ENCODE peak calls at places on chromosomes 6 and 20, in five cellular contexts. One of them, this sample, is unnamed.

GRCh38 chr20:3778976-3779375 is 2.3 kb downstream of the SPEF1 start:
- DNase-seq in cardiac fibroblast: no peak
- DNase-seq in skeletal muscle cell: no peak
- DNase-seq in osteocyte: no peak
- DNase-seq in GM10248: no peak
- DNase-seq in this sample: no peak

GRCh38 chr6:144351741-144352140 is 66.6 kb downstream of the UTRN start:
- DNase-seq in GM10248: no peak
- DNase-seq in cardiac fibroblast: no peak
- DNase-seq in osteocyte: no peak
- DNase-seq in skeletal muscle cell: no peak
- DNase-seq in this sample: no peak

GRCh38 chr6:115830895-115831294 is 229.8 kb downstream of the FRK start:
- DNase-seq in skeletal muscle cell: no peak
- DNase-seq in cardiac fibroblast: no peak
- DNase-seq in osteocyte: no peak
- DNase-seq in GM10248: no peak
- DNase-seq in this sample: no peak

GRCh38 chr6:53294095-53294494 is 54.7 kb downstream of the ELOVL5 start:
- DNase-seq in osteocyte: no peak
- DNase-seq in cardiac fibroblast: peak
- DNase-seq in skeletal muscle cell: no peak
- DNase-seq in GM10248: no peak
- DNase-seq in this sample: no peak

GRCh38 chr6:122838060-122838780 is 49.2 kb downstream of the SMPDL3A start:
- DNase-seq in skeletal muscle cell: no peak
- DNase-seq in osteocyte: no peak
- DNase-seq in cardiac fibroblast: peak
- DNase-seq in GM10248: peak
- DNase-seq in this sample: no peak

GRCh38 chr6:101640131-101640530 is 246.6 kb downstream of the GRIK2 start:
- DNase-seq in skeletal muscle cell: no peak
- DNase-seq in GM10248: no peak
- DNase-seq in osteocyte: no peak
- DNase-seq in cardiac fibroblast: no peak
- DNase-seq in this sample: no peak

GRCh38 chr6:31403283-31403989 is at the start of gene MICA:
- DNase-seq in osteocyte: peak
- DNase-seq in skeletal muscle cell: peak
- DNase-seq in GM10248: peak
- DNase-seq in cardiac fibroblast: peak
- DNase-seq in this sample: peak

GRCh38 chr6:128597956-128598355 is 77.6 kb upstream of the PTPRK start:
- DNase-seq in skeletal muscle cell: no peak
- DNase-seq in GM10248: no peak
- DNase-seq in osteocyte: no peak
- DNase-seq in cardiac fibroblast: no peak
- DNase-seq in this sample: no peak

GRCh38 chr6:84762220-84762940 is 2.0 kb downstream of the TBX18 start:
- DNase-seq in osteocyte: no peak
- DNase-seq in cardiac fibroblast: peak
- DNase-seq in GM10248: no peak
- DNase-seq in skeletal muscle cell: no peak
- DNase-seq in this sample: no peak

GRCh38 chr20:45347936-45348809 is at the start of gene SDC4:
- DNase-seq in cardiac fibroblast: peak
- DNase-seq in skeletal muscle cell: no peak
- DNase-seq in osteocyte: no peak
- DNase-seq in GM10248: peak
- DNase-seq in this sample: peak

GRCh38 chr6:147675281-147675680 is 166.8 kb downstream of the SAMD5 start:
- DNase-seq in GM10248: no peak
- DNase-seq in cardiac fibroblast: peak
- DNase-seq in skeletal muscle cell: peak
- DNase-seq in osteocyte: no peak
- DNase-seq in this sample: no peak

GRCh38 chr6:107102414-107102805 is 12.9 kb downstream of the BEND3 start:
- DNase-seq in skeletal muscle cell: no peak
- DNase-seq in osteocyte: no peak
- DNase-seq in cardiac fibroblast: no peak
- DNase-seq in GM10248: no peak
- DNase-seq in this sample: peak

GRCh38 chr6:71248306-71248705 is 40.3 kb upstream of the OGFRL1 start:
- DNase-seq in GM10248: no peak
- DNase-seq in cardiac fibroblast: peak
- DNase-seq in skeletal muscle cell: peak
- DNase-seq in osteocyte: no peak
- DNase-seq in this sample: peak

GRCh38 chr6:136338486-136338885 is 48.8 kb upstream of the BCLAF1 start:
- DNase-seq in GM10248: no peak
- DNase-seq in skeletal muscle cell: no peak
- DNase-seq in osteocyte: no peak
- DNase-seq in cardiac fibroblast: no peak
- DNase-seq in this sample: no peak

GRCh38 chr20:53949319-53949839 is 121.0 kb downstream of the BCAS1 start:
- DNase-seq in cardiac fibroblast: peak
- DNase-seq in skeletal muscle cell: peak
- DNase-seq in osteocyte: no peak
- DNase-seq in GM10248: peak
- DNase-seq in this sample: peak

GRCh38 chr6:43247115-43247999 is 4.1 kb downstream of the TTBK1 start:
- DNase-seq in skeletal muscle cell: no peak
- DNase-seq in GM10248: peak
- DNase-seq in osteocyte: no peak
- DNase-seq in cardiac fibroblast: peak
- DNase-seq in this sample: peak

GRCh38 chr6:137361701-137362100 is 132.5 kb downstream of the OLIG3 start:
- DNase-seq in GM10248: no peak
- DNase-seq in cardiac fibroblast: peak
- DNase-seq in osteocyte: no peak
- DNase-seq in skeletal muscle cell: no peak
- DNase-seq in this sample: no peak

GRCh38 chr6:389622-390021 is 1.9 kb upstream of the IRF4 start:
- DNase-seq in osteocyte: no peak
- DNase-seq in GM10248: peak
- DNase-seq in skeletal muscle cell: no peak
- DNase-seq in cardiac fibroblast: no peak
- DNase-seq in this sample: no peak

GRCh38 chr20:1688886-1689538 is 31.4 kb upstream of the SIRPG start:
- DNase-seq in cardiac fibroblast: no peak
- DNase-seq in GM10248: no peak
- DNase-seq in skeletal muscle cell: no peak
- DNase-seq in osteocyte: no peak
- DNase-seq in this sample: no peak

GRCh38 chr6:137155830-137156229 is 17.6 kb downstream of the IL22RA2 start:
- DNase-seq in skeletal muscle cell: peak
- DNase-seq in GM10248: peak
- DNase-seq in cardiac fibroblast: peak
- DNase-seq in osteocyte: no peak
- DNase-seq in this sample: no peak

GRCh38 chr6:134584809-134585528 is 267.1 kb upstream of the SGK1 start:
- DNase-seq in GM10248: no peak
- DNase-seq in skeletal muscle cell: no peak
- DNase-seq in osteocyte: no peak
- DNase-seq in cardiac fibroblast: no peak
- DNase-seq in this sample: no peak

This sample was measured in RPMI8226.